ENCODE peak calls at places on chromosomes 6 and 20, in eight cellular contexts. One of them, this sample, is unnamed.

GRCh38 chr20:38985603-38986170 is 23.5 kb downstream of the DHX35 start:
- DNase-seq in mammary epithelial cell: peak
- DNase-seq in left cardiac atrium: no peak
- DNase-seq in fibroblast of villous mesenchyme: peak
- DNase-seq in heart right ventricle: no peak
- DNase-seq in GM12892: no peak
- DNase-seq in fibroblast of lung: peak
- DNase-seq in BE2C: no peak
- DNase-seq in this sample: no peak

GRCh38 chr6:6515691-6516607 is 72.6 kb upstream of the LY86 start:
- DNase-seq in mammary epithelial cell: no peak
- DNase-seq in left cardiac atrium: no peak
- DNase-seq in fibroblast of villous mesenchyme: no peak
- DNase-seq in heart right ventricle: no peak
- DNase-seq in GM12892: no peak
- DNase-seq in fibroblast of lung: no peak
- DNase-seq in BE2C: no peak
- DNase-seq in this sample: no peak

GRCh38 chr6:120854583-120854982 is 479.7 kb downstream of the TBC1D32 start:
- DNase-seq in mammary epithelial cell: no peak
- DNase-seq in left cardiac atrium: no peak
- DNase-seq in fibroblast of villous mesenchyme: no peak
- DNase-seq in heart right ventricle: no peak
- DNase-seq in GM12892: no peak
- DNase-seq in fibroblast of lung: no peak
- DNase-seq in BE2C: no peak
- DNase-seq in this sample: no peak

GRCh38 chr20:19934792-19935491 is 82.2 kb upstream of the NAA20 start:
- DNase-seq in mammary epithelial cell: peak
- DNase-seq in left cardiac atrium: peak
- DNase-seq in fibroblast of villous mesenchyme: no peak
- DNase-seq in heart right ventricle: peak
- DNase-seq in GM12892: no peak
- DNase-seq in fibroblast of lung: no peak
- DNase-seq in BE2C: no peak
- DNase-seq in this sample: no peak

GRCh38 chr6:49556429-49556837 is 6.0 kb downstream of the C6orf141 start:
- DNase-seq in mammary epithelial cell: peak
- DNase-seq in left cardiac atrium: no peak
- DNase-seq in fibroblast of villous mesenchyme: peak
- DNase-seq in heart right ventricle: no peak
- DNase-seq in GM12892: no peak
- DNase-seq in fibroblast of lung: peak
- DNase-seq in BE2C: no peak
- DNase-seq in this sample: peak

GRCh38 chr20:10987651-10988383 is 314.0 kb upstream of the JAG1 start:
- DNase-seq in mammary epithelial cell: peak
- DNase-seq in left cardiac atrium: no peak
- DNase-seq in fibroblast of villous mesenchyme: no peak
- DNase-seq in heart right ventricle: no peak
- DNase-seq in GM12892: no peak
- DNase-seq in fibroblast of lung: peak
- DNase-seq in BE2C: no peak
- DNase-seq in this sample: no peak

GRCh38 chr6:1739680-1740079 is 130.0 kb downstream of the FOXC1 start:
- DNase-seq in mammary epithelial cell: no peak
- DNase-seq in left cardiac atrium: no peak
- DNase-seq in fibroblast of villous mesenchyme: no peak
- DNase-seq in heart right ventricle: no peak
- DNase-seq in GM12892: peak
- DNase-seq in fibroblast of lung: no peak
- DNase-seq in BE2C: no peak
- DNase-seq in this sample: no peak

GRCh38 chr6:113649276-113649675 is 207.9 kb upstream of the MARCKS start:
- DNase-seq in mammary epithelial cell: peak
- DNase-seq in left cardiac atrium: no peak
- DNase-seq in fibroblast of villous mesenchyme: peak
- DNase-seq in heart right ventricle: no peak
- DNase-seq in GM12892: no peak
- DNase-seq in fibroblast of lung: no peak
- DNase-seq in BE2C: no peak
- DNase-seq in this sample: no peak

GRCh38 chr20:12627485-12627884 is 381.3 kb upstream of the SPTLC3 start:
- DNase-seq in mammary epithelial cell: no peak
- DNase-seq in left cardiac atrium: no peak
- DNase-seq in fibroblast of villous mesenchyme: peak
- DNase-seq in heart right ventricle: no peak
- DNase-seq in GM12892: no peak
- DNase-seq in fibroblast of lung: no peak
- DNase-seq in BE2C: no peak
- DNase-seq in this sample: no peak

GRCh38 chr20:45500022-45500421 is 15.4 kb downstream of the SPINT3 start:
- DNase-seq in mammary epithelial cell: no peak
- DNase-seq in left cardiac atrium: no peak
- DNase-seq in fibroblast of villous mesenchyme: no peak
- DNase-seq in heart right ventricle: no peak
- DNase-seq in GM12892: no peak
- DNase-seq in fibroblast of lung: no peak
- DNase-seq in BE2C: no peak
- DNase-seq in this sample: no peak

This sample was measured in H7.